ENCODE peak calls at places on chromosomes 13 and 19, in four cellular contexts. Z, J, Q and W are unnamed samples.

GRCh38 chr13:52665325-52665724 is 12.7 kb downstream of the SUGT1 start:
- DNase-seq in Z (no peak), Q (no peak), J (no peak), W (no peak)

GRCh38 chr19:35501684-35502083 is 11.4 kb upstream of the KRTDAP start:
- DNase-seq in Z (no peak), J (no peak), Q (no peak), W (no peak)

GRCh38 chr19:4130635-4131438 is 6.9 kb upstream of the MAP2K2 start:
- DNase-seq in Z (no peak), Q (no peak), J (no peak), W (no peak)

GRCh38 chr19:56566904-56567273 is 379 bp upstream of the ZNF470 start:
- DNase-seq in Z (peak), Q (peak), J (peak), W (peak)

GRCh38 chr13:41259875-41260501 is 3.4 kb downstream of the MTRF1 start:
- DNase-seq in J (no peak), Z (no peak), Q (no peak), W (no peak)

GRCh38 chr19:29457413-29457812 is 68.4 kb upstream of the VSTM2B start:
- DNase-seq in Q (no peak), J (no peak), Z (no peak), W (no peak)

GRCh38 chr13:42064259-42064658 is 15.8 kb downstream of the DGKH start:
- DNase-seq in J (no peak), Z (no peak), Q (no peak), W (no peak)

GRCh38 chr13:24085662-24086061 is 74.9 kb upstream of the SPATA13 start:
- DNase-seq in Q (no peak), Z (no peak), J (no peak), W (no peak)

GRCh38 chr19:47094557-47095517 is 18.7 kb downstream of the ZC3H4 start:
- DNase-seq in Z (peak), Q (peak), J (no peak), W (peak)

GRCh38 chr13:87123987-87124784 is 547.0 kb upstream of the SLITRK5 start:
- DNase-seq in Z (no peak), Q (no peak), J (no peak), W (no peak)

GRCh38 chr13:49828452-49828851 is 36.0 kb upstream of the KPNA3 start:
- DNase-seq in J (no peak), Q (no peak), Z (no peak), W (no peak)

GRCh38 chr13:49315036-49315565 is 67.4 kb downstream of the CDADC1 start:
- DNase-seq in Q (no peak), J (no peak), Z (no peak), W (no peak)

GRCh38 chr19:574658-575526 is 2.5 kb downstream of the BSG start:
- DNase-seq in J (no peak), Z (no peak), Q (peak), W (peak)

GRCh38 chr19:570315-570714 is 2.1 kb upstream of the BSG start:
- DNase-seq in Q (no peak), J (no peak), Z (no peak), W (no peak)

GRCh38 chr19:571127-571974 is 1.0 kb upstream of the BSG start:
- DNase-seq in Q (peak), Z (no peak), J (no peak), W (peak)

GRCh38 chr19:572891-573825 is 762 bp downstream of the BSG start:
- DNase-seq in Q (peak), J (no peak), Z (peak), W (peak)

GRCh38 chr19:572140-572890 is at the start of gene BSG:
- DNase-seq in Z (peak), Q (peak), J (peak), W (peak)
- TF ChIP-seq CTCF in Z (no peak), Q (no peak), J (no peak), W (no peak)

GRCh38 chr19:2815923-2816322 is 3.7 kb upstream of the ZNF554 start:
- DNase-seq in Q (no peak), Z (no peak), J (no peak), W (no peak)
- H3K27ac ChIP-seq in Q (no peak), Z (no peak), J (no peak), W (no peak)

GRCh38 chr19:41321204-41321599 is 11.2 kb downstream of the CCDC97 start:
- DNase-seq in Q (no peak), Z (no peak), J (no peak), W (no peak)

GRCh38 chr19:41322451-41322850 is 12.5 kb downstream of the CCDC97 start:
- DNase-seq in Q (no peak), J (no peak), Z (peak), W (no peak)

GRCh38 chr19:41320568-41320967 is 10.6 kb downstream of the CCDC97 start:
- DNase-seq in Q (no peak), Z (no peak), J (no peak), W (no peak)

GRCh38 chr19:41323023-41323422 is 13.1 kb downstream of the CCDC97 start:
- DNase-seq in J (no peak), Q (no peak), Z (peak), W (no peak)

DNA sequence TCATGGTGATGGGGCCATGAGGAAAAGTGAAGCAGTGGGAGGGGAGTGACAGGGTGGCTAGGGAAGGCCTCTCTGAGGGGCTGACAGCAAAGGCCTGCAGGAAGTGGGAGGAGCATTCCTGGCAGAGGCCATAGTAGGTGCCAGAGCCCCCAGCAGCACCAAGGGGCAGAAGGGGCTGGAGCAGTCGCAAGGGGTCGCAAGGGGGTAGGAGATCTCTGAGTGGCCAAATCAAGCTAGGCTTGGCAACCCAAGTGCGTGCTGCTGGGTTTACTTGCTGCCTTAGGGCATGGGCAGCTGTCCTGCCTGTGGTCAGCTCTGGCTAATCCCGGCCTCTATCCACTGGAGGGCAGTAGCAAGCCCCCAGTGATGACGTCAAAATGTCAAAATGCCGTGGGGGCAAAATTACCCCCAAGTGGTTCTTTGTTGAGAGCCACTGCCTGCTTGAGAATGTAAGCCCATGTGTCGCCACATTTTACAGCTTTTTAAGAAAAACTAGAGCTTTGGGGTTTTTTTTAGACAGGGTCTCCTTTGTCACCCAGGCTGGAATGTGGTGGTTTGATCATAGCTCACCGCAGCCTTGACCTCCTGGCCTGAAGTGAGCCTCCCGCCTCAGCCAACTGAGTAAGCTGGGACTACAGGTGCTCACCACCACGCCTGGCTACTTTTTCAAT is 11.8 kb downstream of the CCDC97 start:
- DNase-seq in J (no peak), Z (peak), Q (no peak), W (no peak)
- TF ChIP-seq CTCF in J (peak), Z (peak), Q (peak), W (peak)

DNA sequence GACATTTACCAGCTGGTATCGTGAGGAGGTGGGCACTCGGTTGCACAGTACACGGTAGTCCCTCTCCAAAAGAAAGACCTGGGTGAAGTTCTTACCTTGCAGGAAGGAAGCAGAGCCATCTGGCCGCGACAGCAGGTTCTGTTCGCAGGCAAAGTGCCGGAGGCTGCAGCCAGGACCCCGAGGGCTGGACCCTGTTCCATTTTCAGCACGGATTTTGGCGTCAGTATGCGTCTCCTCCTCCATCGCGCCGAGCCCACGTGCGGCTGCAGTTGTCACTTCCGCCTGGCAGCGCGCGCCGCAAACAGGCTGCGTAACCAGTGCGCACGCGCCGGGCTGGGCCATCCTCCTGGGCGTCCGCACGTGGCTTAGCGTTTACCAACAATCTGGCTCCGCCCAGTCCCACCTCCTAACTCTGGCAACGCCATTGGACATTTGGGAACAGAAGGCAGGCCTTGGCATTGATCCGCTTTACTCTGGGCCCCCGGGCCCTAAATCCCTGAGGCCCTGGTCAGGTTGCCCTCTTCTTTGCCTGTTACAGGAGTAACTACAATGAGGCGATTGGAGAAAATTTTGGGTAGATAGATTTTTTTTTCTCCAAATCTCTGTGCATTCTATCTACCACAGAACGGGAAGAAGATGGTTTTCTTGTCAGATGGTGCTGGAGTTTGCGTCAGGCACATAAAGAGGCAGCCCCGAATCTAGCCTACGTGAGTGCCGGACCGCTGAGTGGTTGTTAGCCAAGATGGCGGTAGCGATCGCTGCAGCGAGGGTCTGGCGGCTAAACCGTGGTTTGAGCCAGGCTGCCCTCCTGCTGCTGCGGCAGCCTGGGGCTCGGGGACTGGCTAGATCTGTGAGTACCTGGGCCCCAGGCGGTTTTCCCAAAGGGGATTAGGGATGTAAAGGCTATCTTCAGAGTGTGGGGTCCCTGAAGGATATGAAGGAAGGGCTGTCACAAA is at the start of the genes BCKDHA and EXOSC5:
- DNase-seq in Z (peak), Q (peak), J (peak), W (peak)
- H3K27ac ChIP-seq in Z (peak), Q (peak), J (peak), W (peak)

DNA sequence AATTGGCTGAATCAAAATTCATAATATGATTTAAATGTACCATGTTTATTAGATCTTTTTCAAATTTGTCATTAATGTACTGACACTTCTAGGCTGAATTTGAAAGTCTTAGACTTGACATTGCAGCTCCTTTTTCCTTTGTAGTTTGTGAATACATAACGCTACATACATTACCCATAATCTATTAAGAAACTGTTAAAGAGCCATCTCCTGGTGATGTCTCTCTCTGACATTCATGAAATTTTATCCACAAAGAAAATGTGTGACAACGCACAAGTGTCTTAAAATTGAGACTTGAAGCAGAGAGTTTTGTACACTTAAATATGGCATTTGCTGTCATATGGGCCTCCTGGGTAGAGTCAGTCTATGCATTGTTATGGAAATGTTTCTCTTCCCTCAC is 320.2 kb upstream of the ARGLU1 start:
- DNase-seq in Z (no peak), Q (no peak), J (no peak), W (no peak)
- TF ChIP-seq CTCF in Z (no peak), Q (no peak), J (no peak), W (no peak)

DNA sequence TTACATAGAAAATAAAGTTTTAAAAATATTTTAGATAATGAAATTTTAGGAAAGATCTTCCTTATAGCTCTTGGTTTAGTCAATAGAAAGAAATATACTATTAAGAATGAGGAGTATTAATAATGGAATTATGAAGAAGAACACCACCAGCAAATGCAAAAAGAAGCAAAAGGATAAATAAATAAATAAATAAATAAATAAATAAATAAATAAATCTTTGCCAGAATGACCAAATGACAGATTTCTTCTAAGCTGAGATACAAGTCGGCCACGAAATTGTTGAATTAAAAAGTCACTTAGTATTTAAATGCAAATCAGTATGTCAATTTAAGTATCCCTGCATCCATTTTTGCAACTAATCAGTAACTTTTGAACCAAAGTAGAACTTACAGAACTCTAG is 95.9 kb downstream of the DACH1 start:
- DNase-seq in Q (no peak), J (no peak), Z (no peak), W (no peak)
- H3K27ac ChIP-seq in Q (no peak), J (no peak), Z (no peak), W (no peak)